ENCODE peak calls at places on chromosome 2, in four cellular contexts. I is pancreas, M is body of pancreas, Q is tibial nerve. R is an unnamed sample.

GRCh38 chr2:455913-456312 is 168.0 kb upstream of the ALKAL2 start:
- DNase-seq in M (no peak), I (no peak), Q (no peak), R (no peak)

GRCh38 chr2:83320053-83320452 is 1139.0 kb downstream of the SUCLG1 start:
- DNase-seq in I (no peak), M (no peak), Q (no peak), R (no peak)

GRCh38 chr2:155842103-155842502 is 490.4 kb downstream of the NR4A2 start:
- DNase-seq in Q (no peak), I (no peak), M (no peak), R (no peak)

GRCh38 chr2:119846021-119846420 is 86.3 kb downstream of the PTPN4 start:
- DNase-seq in Q (no peak), M (no peak), I (no peak), R (no peak)

GRCh38 chr2:24793752-24794477 is 690 bp downstream of the CENPO start:
- DNase-seq in M (no peak), Q (no peak), I (no peak), R (no peak)

GRCh38 chr2:111200333-111200879 is 79.7 kb downstream of the BCL2L11 start:
- DNase-seq in Q (no peak), I (no peak), M (no peak), R (no peak)

GRCh38 chr2:3631161-3631850 is 26.7 kb upstream of the ALLC start:
- DNase-seq in I (no peak), Q (no peak), M (no peak), R (no peak)

GRCh38 chr2:138113871-138114525 is 149.7 kb downstream of the HNMT start:
- DNase-seq in I (no peak), M (no peak), Q (no peak), R (no peak)

GRCh38 chr2:239539776-239540100 is 138.9 kb upstream of the HDAC4 start:
- DNase-seq in M (no peak), I (no peak), Q (no peak), R (no peak)

GRCh38 chr2:101754613-101755012 is 57.1 kb downstream of the MAP4K4 start:
- DNase-seq in Q (no peak), I (no peak), M (no peak), R (no peak)

GRCh38 chr2:201793631-201794030 is 12.7 kb upstream of the CDK15 start:
- DNase-seq in M (no peak), I (no peak), Q (no peak), R (no peak)

GRCh38 chr2:160407393-160408204 is 86.0 kb downstream of the RBMS1 start:
- DNase-seq in M (peak; percentile 50), Q (no peak), I (peak; percentile 40), R (peak; percentile 50)

GRCh38 chr2:64400733-64401500 is 53.0 kb upstream of the LGALSL start:
- DNase-seq in I (no peak), M (no peak), Q (no peak), R (peak; percentile 65)

GRCh38 chr2:133054297-133054696 is 384.3 kb upstream of the LYPD1 start:
- DNase-seq in Q (no peak), I (no peak), M (no peak), R (no peak)

GRCh38 chr2:178025551-178026185 is 46.9 kb downstream of the PDE11A start:
- DNase-seq in I (no peak), M (no peak), Q (no peak), R (no peak)

GRCh38 chr2:127134833-127135830 is 28.2 kb upstream of the BIN1 start:
- DNase-seq in I (no peak), Q (no peak), M (peak; percentile 33), R (no peak)

GRCh38 chr2:28664120-28664842 is 87.3 kb upstream of the PPP1CB start:
- DNase-seq in I (no peak), Q (no peak), M (peak; percentile 51), R (peak; percentile 20)

DNA sequence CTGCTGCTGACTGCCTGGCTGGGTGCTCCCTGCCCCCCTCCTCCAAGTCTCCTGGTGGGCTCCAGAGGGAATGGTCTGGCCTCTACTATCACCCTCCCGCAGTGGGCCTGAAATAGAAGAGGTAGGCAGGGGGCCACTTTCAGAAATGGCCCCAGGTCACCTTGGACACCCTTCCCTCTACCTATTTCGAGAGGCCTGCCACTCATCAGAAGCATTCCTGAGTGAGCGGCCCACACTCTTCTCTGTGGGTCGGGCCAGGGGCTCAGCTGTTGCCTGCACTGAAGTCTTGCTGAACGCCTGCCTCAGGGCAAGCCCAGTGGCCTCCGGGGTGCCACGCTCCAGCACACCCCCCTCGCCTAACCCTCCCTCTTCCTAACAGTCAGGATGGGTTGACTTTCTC is 124.9 kb downstream of the TNS1 start:
- DNase-seq in M (no peak), Q (no peak), I (no peak), R (no peak)
- TF ChIP-seq CTCF in M (no peak), Q (no peak), I (no peak), R (no peak)

GRCh38 chr2:118709786-118710185 is 137.7 kb downstream of the EN1 start:
- DNase-seq in I (no peak), M (peak; percentile 3), Q (no peak), R (no peak)
- H3K27ac ChIP-seq in I (no peak overlapping the region), M (no peak overlapping the region), Q (no peak overlapping the region), R (no peak overlapping the region)

GRCh38 chr2:220104871-220105351 is 477.5 kb downstream of the SLC4A3 start:
- DNase-seq in Q (no peak), I (no peak), M (no peak), R (no peak)
- TF ChIP-seq CTCF in Q (no peak), I (no peak), M (no peak), R (no peak)

GRCh38 chr2:240920783-240921231 is 14.7 kb downstream of the CROCC2 start:
- DNase-seq in M (peak; percentile 1), Q (no peak), I (peak; percentile 2), R (peak; percentile 5)
- H3K27ac ChIP-seq in M (no peak overlapping the region), Q (peak overlapping the region; percentile 78), I (no peak overlapping the region), R (no peak overlapping the region)

DNA sequence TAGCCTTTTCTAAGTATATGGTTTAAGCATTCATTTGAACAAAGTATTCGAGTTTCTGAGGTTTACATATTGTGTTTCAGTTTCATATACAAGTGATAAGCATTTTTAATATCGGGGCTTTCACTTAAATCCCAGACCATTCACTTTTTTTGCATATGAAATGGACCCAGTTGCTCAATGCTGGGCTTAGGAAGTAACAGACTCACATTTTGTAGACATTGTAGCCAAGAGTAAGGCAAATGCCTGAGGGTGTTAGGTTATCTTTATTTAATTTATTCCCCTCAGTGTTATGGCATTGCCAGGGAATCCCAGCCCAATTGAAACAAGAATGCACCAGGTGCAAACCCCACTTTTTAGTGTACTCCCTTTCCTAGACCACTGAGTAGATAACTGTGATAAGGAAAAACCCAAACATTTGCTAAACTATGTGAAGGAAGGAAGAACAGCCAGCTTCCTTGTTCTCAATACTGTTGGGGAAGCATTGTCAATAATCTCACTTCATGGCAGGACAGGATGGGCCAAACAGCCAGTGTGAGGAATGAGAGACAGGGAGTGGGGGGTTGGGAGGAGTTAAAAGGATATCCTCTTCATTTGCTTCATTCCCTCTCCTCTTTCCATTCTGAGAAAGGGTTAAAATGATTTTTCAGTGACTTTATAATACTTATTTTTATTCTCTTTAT is 3.6 kb downstream of the CPO start:
- DNase-seq in M (no peak), I (no peak), Q (no peak), R (no peak)
- TF ChIP-seq CTCF in M (no peak), I (no peak), Q (no peak), R (no peak)

DNA sequence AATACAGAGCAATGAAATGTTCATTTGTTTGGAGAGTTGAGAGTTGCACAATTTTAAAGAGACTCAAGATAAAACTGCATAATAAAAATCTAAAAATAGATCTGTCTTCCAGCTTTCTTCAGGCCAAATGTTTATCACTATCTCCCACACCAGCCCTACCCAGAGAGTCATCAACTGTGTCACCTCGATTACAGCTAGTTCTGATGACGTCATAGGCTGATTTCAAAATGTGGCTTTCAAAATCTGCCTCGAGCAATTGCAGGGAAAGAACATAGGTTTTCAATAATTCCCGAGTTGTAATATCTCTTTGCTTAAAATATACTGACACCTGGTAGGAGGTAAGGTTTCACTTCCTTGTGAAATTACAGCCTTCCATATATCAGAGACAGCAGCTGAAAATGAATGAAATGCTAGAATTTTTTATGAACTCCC is 677.6 kb upstream of the ID2 start:
- DNase-seq in Q (peak; percentile 74), I (no peak), M (peak; percentile 39), R (peak; percentile 82)
- H3K27ac ChIP-seq in Q (peak overlapping the region; percentile 69), I (no peak overlapping the region), M (no peak overlapping the region), R (peak overlapping the region; percentile 35)